ENCODE peak calls at places on chromosomes 12 and 14, in four cellular contexts. One of them, this sample, is unnamed.

GRCh38 chr14:64758711-64759554 is 54.7 kb downstream of the PLEKHG3 start:
- DNase-seq in WTC11: no peak
- DNase-seq in fibroblast of villous mesenchyme: peak; percentile 97
- DNase-seq in cardiac muscle cell: peak; percentile 95
- DNase-seq in this sample: no peak

GRCh38 chr14:62674833-62675232 is 370.4 kb downstream of the KCNH5 start:
- DNase-seq in WTC11: no peak
- DNase-seq in cardiac muscle cell: no peak
- DNase-seq in fibroblast of villous mesenchyme: no peak
- DNase-seq in this sample: no peak

GRCh38 chr12:8781326-8781725 is 41.1 kb upstream of the A2ML1 start:
- DNase-seq in fibroblast of villous mesenchyme: no peak
- DNase-seq in WTC11: no peak
- DNase-seq in cardiac muscle cell: no peak
- DNase-seq in this sample: no peak

GRCh38 chr12:80988986-80989385 is 51.3 kb upstream of the LIN7A start:
- DNase-seq in fibroblast of villous mesenchyme: no peak
- DNase-seq in WTC11: no peak
- DNase-seq in cardiac muscle cell: peak; percentile 8
- DNase-seq in this sample: no peak

GRCh38 chr14:105162374-105162979 is 6.1 kb downstream of the JAG2 start:
- DNase-seq in WTC11: no peak
- DNase-seq in cardiac muscle cell: no peak
- DNase-seq in fibroblast of villous mesenchyme: no peak
- DNase-seq in this sample: no peak

GRCh38 chr14:100890451-100890850 is 13.1 kb downstream of the RTL1 start:
- DNase-seq in fibroblast of villous mesenchyme: no peak
- DNase-seq in WTC11: no peak
- DNase-seq in cardiac muscle cell: no peak
- DNase-seq in this sample: no peak

GRCh38 chr12:57456737-57457490 is 1.8 kb downstream of the INHBE start:
- DNase-seq in WTC11: no peak
- DNase-seq in cardiac muscle cell: no peak
- DNase-seq in fibroblast of villous mesenchyme: no peak
- DNase-seq in this sample: no peak

GRCh38 chr14:23829736-23830474 is 123.7 kb upstream of the DHRS4 start:
- DNase-seq in WTC11: no peak
- DNase-seq in fibroblast of villous mesenchyme: peak; percentile 90
- DNase-seq in cardiac muscle cell: peak; percentile 85
- DNase-seq in this sample: no peak

GRCh38 chr14:90522585-90523191 is 125.9 kb downstream of the CALM1 start:
- DNase-seq in WTC11: no peak
- DNase-seq in cardiac muscle cell: peak; percentile 71
- DNase-seq in fibroblast of villous mesenchyme: peak; percentile 54
- DNase-seq in this sample: no peak

GRCh38 chr12:13088503-13088902 is 15.0 kb downstream of the GSG1 start:
- DNase-seq in WTC11: peak; percentile 38
- DNase-seq in fibroblast of villous mesenchyme: no peak
- DNase-seq in cardiac muscle cell: no peak
- DNase-seq in this sample: no peak

GRCh38 chr12:510071-510825 is 50.5 kb downstream of the B4GALNT3 start:
- DNase-seq in WTC11: peak; percentile 37
- DNase-seq in cardiac muscle cell: no peak
- DNase-seq in fibroblast of villous mesenchyme: no peak
- DNase-seq in this sample: no peak

GRCh38 chr12:112256780-112257179 is 125.5 kb downstream of the HECTD4 start:
- DNase-seq in cardiac muscle cell: no peak
- DNase-seq in fibroblast of villous mesenchyme: no peak
- DNase-seq in WTC11: no peak
- DNase-seq in this sample: no peak

GRCh38 chr12:127562781-127563180 is 704.2 kb upstream of the TMEM132C start:
- DNase-seq in WTC11: no peak
- DNase-seq in cardiac muscle cell: no peak
- DNase-seq in fibroblast of villous mesenchyme: no peak
- DNase-seq in this sample: no peak

GRCh38 chr12:115004469-115005146 is 320.6 kb upstream of the TBX3 start:
- DNase-seq in cardiac muscle cell: no peak
- DNase-seq in fibroblast of villous mesenchyme: peak; percentile 41
- DNase-seq in WTC11: no peak
- DNase-seq in this sample: no peak

GRCh38 chr12:10366875-10367274 is 23.0 kb downstream of the KLRK1 start:
- DNase-seq in WTC11: no peak
- DNase-seq in cardiac muscle cell: peak; percentile 60
- DNase-seq in fibroblast of villous mesenchyme: peak; percentile 45
- DNase-seq in this sample: no peak

GRCh38 chr12:132548430-132549058 is 58.6 kb downstream of the FBRSL1 start:
- DNase-seq in fibroblast of villous mesenchyme: no peak
- DNase-seq in cardiac muscle cell: no peak
- DNase-seq in WTC11: no peak
- DNase-seq in this sample: no peak

GRCh38 chr14:68521557-68521901 is 271.3 kb downstream of the ZFP36L1 start:
- DNase-seq in fibroblast of villous mesenchyme: no peak
- DNase-seq in WTC11: no peak
- DNase-seq in cardiac muscle cell: no peak
- DNase-seq in this sample: no peak

GRCh38 chr14:52146504-52146903 is 77.6 kb upstream of the NID2 start:
- DNase-seq in fibroblast of villous mesenchyme: peak; percentile 8
- DNase-seq in cardiac muscle cell: no peak
- DNase-seq in WTC11: no peak
- DNase-seq in this sample: no peak

GRCh38 chr12:20800160-20800559 is 10.3 kb upstream of the SLCO1B3 start:
- DNase-seq in cardiac muscle cell: no peak
- DNase-seq in fibroblast of villous mesenchyme: no peak
- DNase-seq in WTC11: no peak
- DNase-seq in this sample: no peak

GRCh38 chr12:53452159-53453077 is 516 bp downstream of the PCBP2 start:
- DNase-seq in cardiac muscle cell: peak; percentile 94
- DNase-seq in fibroblast of villous mesenchyme: peak; percentile 93
- DNase-seq in WTC11: peak; percentile 86
- DNase-seq in this sample: peak; percentile 88
- TF ChIP-seq CTCF in cardiac muscle cell: peak; percentile 24
- TF ChIP-seq CTCF in fibroblast of villous mesenchyme: peak; percentile 21
- TF ChIP-seq CTCF in WTC11: no peak
- TF ChIP-seq CTCF in this sample: peak; percentile 65

DNA sequence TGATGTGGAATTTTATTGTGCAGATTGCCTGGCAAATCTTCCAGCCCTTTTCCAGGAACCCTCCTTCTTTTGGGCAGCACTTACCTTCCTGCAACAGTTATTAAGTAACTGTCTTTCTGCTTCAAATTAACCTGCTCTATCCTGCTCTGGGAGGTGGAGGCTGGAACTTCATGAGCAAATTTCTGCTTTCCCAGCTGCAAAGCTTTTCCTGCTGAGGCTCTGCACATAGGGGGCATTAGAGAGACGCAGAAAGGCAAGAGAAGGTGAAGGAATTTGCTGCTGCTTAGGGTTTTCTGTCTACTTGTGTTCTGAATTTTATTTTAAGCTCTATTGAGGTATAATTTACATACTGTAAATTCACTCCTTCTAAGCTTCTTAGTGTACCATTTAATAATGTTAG is 259.2 kb downstream of the PCNX1 start:
- DNase-seq in cardiac muscle cell: peak; percentile 79
- DNase-seq in fibroblast of villous mesenchyme: peak; percentile 85
- DNase-seq in WTC11: peak; percentile 39
- DNase-seq in this sample: no peak
- TF ChIP-seq CTCF in cardiac muscle cell: peak; percentile 73
- TF ChIP-seq CTCF in fibroblast of villous mesenchyme: peak; percentile 84
- TF ChIP-seq CTCF in WTC11: no peak
- TF ChIP-seq CTCF in this sample: peak; percentile 69

DNA sequence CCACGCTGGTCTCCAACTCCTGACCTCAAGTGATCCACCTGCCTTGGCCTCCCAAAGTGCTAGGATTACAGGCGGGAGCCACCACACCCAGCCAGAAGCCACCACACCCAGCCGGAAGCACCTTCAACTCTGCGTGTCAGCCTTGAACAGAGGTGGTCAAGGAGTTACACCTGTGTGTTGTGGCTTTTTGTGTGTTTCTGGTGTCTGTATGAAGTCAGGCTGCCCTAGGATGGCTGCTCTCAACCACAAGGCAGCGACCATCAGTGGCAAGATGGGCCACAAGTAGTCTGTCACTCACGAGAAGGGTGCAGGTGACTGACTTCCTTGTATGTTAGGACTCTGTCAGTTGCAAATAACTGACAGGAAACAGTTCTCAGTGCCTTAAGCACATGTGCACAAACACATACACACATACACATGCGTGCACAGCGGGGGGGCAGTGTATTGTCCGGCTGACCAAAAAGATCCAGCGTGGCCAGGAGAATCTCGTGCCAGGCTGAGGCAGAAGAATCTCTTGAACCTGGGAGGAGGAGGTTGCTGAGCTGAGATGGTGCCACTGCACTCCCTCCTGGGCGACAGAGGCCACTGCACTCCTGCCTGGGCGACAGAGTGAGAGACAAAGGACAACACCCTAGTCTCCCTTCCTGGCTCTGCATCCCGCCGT is 13.5 kb downstream of the P2RX4 start:
- DNase-seq in cardiac muscle cell: no peak
- DNase-seq in WTC11: no peak
- DNase-seq in fibroblast of villous mesenchyme: no peak
- DNase-seq in this sample: no peak
- TF ChIP-seq CTCF in cardiac muscle cell: no peak
- TF ChIP-seq CTCF in WTC11: no peak
- TF ChIP-seq CTCF in fibroblast of villous mesenchyme: peak; percentile 37
- TF ChIP-seq CTCF in this sample: peak; percentile 67

GRCh38 chr14:75497191-75497590 is 25.1 kb upstream of the BATF start:
- DNase-seq in WTC11: no peak
- DNase-seq in cardiac muscle cell: no peak
- DNase-seq in fibroblast of villous mesenchyme: no peak
- DNase-seq in this sample: peak; percentile 70
- TF ChIP-seq CTCF in WTC11: no peak
- TF ChIP-seq CTCF in cardiac muscle cell: no peak
- TF ChIP-seq CTCF in fibroblast of villous mesenchyme: no peak
- TF ChIP-seq CTCF in this sample: peak; percentile 1

GRCh38 chr14:21084988-21085853 is 13.2 kb downstream of the ZNF219 start:
- DNase-seq in WTC11: no peak
- DNase-seq in cardiac muscle cell: peak; percentile 52
- DNase-seq in fibroblast of villous mesenchyme: peak; percentile 41
- DNase-seq in this sample: no peak
- TF ChIP-seq CTCF in WTC11: no peak
- TF ChIP-seq CTCF in cardiac muscle cell: no peak
- TF ChIP-seq CTCF in fibroblast of villous mesenchyme: no peak
- TF ChIP-seq CTCF in this sample: no peak

GRCh38 chr12:107875772-107876171 is 101.3 kb downstream of the ASCL4 start:
- DNase-seq in fibroblast of villous mesenchyme: no peak
- DNase-seq in cardiac muscle cell: no peak
- DNase-seq in WTC11: no peak
- DNase-seq in this sample: no peak
- TF ChIP-seq CTCF in fibroblast of villous mesenchyme: no peak
- TF ChIP-seq CTCF in cardiac muscle cell: no peak
- TF ChIP-seq CTCF in WTC11: no peak
- TF ChIP-seq CTCF in this sample: no peak

GRCh38 chr14:103385153-103385993 is at the start of gene MARK3:
- DNase-seq in WTC11: peak; percentile 98
- DNase-seq in fibroblast of villous mesenchyme: peak; percentile 98
- DNase-seq in cardiac muscle cell: peak; percentile 98
- DNase-seq in this sample: peak; percentile 94
- TF ChIP-seq CTCF in WTC11: no peak
- TF ChIP-seq CTCF in fibroblast of villous mesenchyme: peak; percentile 8
- TF ChIP-seq CTCF in cardiac muscle cell: peak; percentile 18
- TF ChIP-seq CTCF in this sample: peak; percentile 26

GRCh38 chr14:61321385-61322010 is at the start of gene PRKCH:
- DNase-seq in WTC11: peak; percentile 73
- DNase-seq in fibroblast of villous mesenchyme: peak; percentile 14
- DNase-seq in cardiac muscle cell: peak; percentile 65
- DNase-seq in this sample: peak; percentile 86
- TF ChIP-seq CTCF in WTC11: no peak
- TF ChIP-seq CTCF in fibroblast of villous mesenchyme: no peak
- TF ChIP-seq CTCF in cardiac muscle cell: peak; percentile 12
- TF ChIP-seq CTCF in this sample: peak; percentile 26

This sample was measured in GM06990.